ENCODE peak calls at places on chromosomes 4 and X, in six cellular contexts. One of them, this sample, is unnamed.

GRCh38 chr4:138897818-138898226 is 117.8 kb upstream of the NOCT start:
- DNase-seq in lower lobe of right lung: no peak
- DNase-seq in cardiac muscle cell: no peak
- DNase-seq in RWPE1: no peak
- DNase-seq in SK-N-SH: peak
- DNase-seq in esophagus muscularis mucosa: no peak
- DNase-seq in this sample: no peak

GRCh38 chr4:133146574-133147198 is 2.4 kb upstream of the PCDH10 start:
- DNase-seq in cardiac muscle cell: peak
- DNase-seq in esophagus muscularis mucosa: no peak
- DNase-seq in lower lobe of right lung: no peak
- DNase-seq in SK-N-SH: peak
- DNase-seq in RWPE1: no peak
- DNase-seq in this sample: peak

GRCh38 chrX:105745863-105746262 is 76.5 kb upstream of the NRK start:
- DNase-seq in lower lobe of right lung: no peak
- DNase-seq in esophagus muscularis mucosa: no peak
- DNase-seq in cardiac muscle cell: no peak
- DNase-seq in RWPE1: peak
- DNase-seq in SK-N-SH: no peak
- DNase-seq in this sample: no peak

GRCh38 chr4:56229947-56230346 is 157.3 kb downstream of the AASDH start:
- DNase-seq in RWPE1: no peak
- DNase-seq in cardiac muscle cell: no peak
- DNase-seq in esophagus muscularis mucosa: no peak
- DNase-seq in lower lobe of right lung: no peak
- DNase-seq in SK-N-SH: no peak
- DNase-seq in this sample: no peak

GRCh38 chr4:81922271-81922775 is 450.6 kb upstream of the RASGEF1B start:
- DNase-seq in SK-N-SH: no peak
- DNase-seq in RWPE1: no peak
- DNase-seq in cardiac muscle cell: no peak
- DNase-seq in lower lobe of right lung: no peak
- DNase-seq in esophagus muscularis mucosa: no peak
- DNase-seq in this sample: no peak

GRCh38 chr4:158090323-158090722 is 82.5 kb downstream of the GASK1B start:
- DNase-seq in cardiac muscle cell: no peak
- DNase-seq in lower lobe of right lung: no peak
- DNase-seq in esophagus muscularis mucosa: no peak
- DNase-seq in RWPE1: no peak
- DNase-seq in SK-N-SH: no peak
- DNase-seq in this sample: no peak

GRCh38 chr4:75653845-75654503 is 19.2 kb downstream of the G3BP2 start:
- DNase-seq in SK-N-SH: peak
- DNase-seq in lower lobe of right lung: no peak
- DNase-seq in cardiac muscle cell: peak
- DNase-seq in RWPE1: no peak
- DNase-seq in esophagus muscularis mucosa: no peak
- DNase-seq in this sample: no peak

GRCh38 chr4:146212781-146213180 is 1.6 kb upstream of the REELD1 start:
- DNase-seq in RWPE1: no peak
- DNase-seq in SK-N-SH: no peak
- DNase-seq in cardiac muscle cell: no peak
- DNase-seq in esophagus muscularis mucosa: no peak
- DNase-seq in lower lobe of right lung: no peak
- DNase-seq in this sample: no peak

GRCh38 chr4:183284965-183285364 is 35.1 kb downstream of the CLDN22 start:
- DNase-seq in lower lobe of right lung: no peak
- DNase-seq in cardiac muscle cell: no peak
- DNase-seq in esophagus muscularis mucosa: no peak
- DNase-seq in RWPE1: no peak
- DNase-seq in SK-N-SH: no peak
- DNase-seq in this sample: no peak

GRCh38 chr4:105765690-105766407 is 57.3 kb downstream of the GSTCD start:
- DNase-seq in lower lobe of right lung: no peak
- DNase-seq in SK-N-SH: no peak
- DNase-seq in esophagus muscularis mucosa: no peak
- DNase-seq in cardiac muscle cell: no peak
- DNase-seq in RWPE1: peak
- DNase-seq in this sample: no peak

GRCh38 chr4:20839957-20840356 is 139.7 kb downstream of the PACRGL start:
- DNase-seq in esophagus muscularis mucosa: no peak
- DNase-seq in cardiac muscle cell: no peak
- DNase-seq in RWPE1: peak
- DNase-seq in SK-N-SH: no peak
- DNase-seq in lower lobe of right lung: no peak
- DNase-seq in this sample: no peak

GRCh38 chr4:16192631-16193483 is 33.4 kb downstream of the TAPT1 start:
- DNase-seq in SK-N-SH: no peak
- DNase-seq in esophagus muscularis mucosa: no peak
- DNase-seq in RWPE1: no peak
- DNase-seq in cardiac muscle cell: no peak
- DNase-seq in lower lobe of right lung: no peak
- DNase-seq in this sample: no peak

GRCh38 chr4:30720021-30720655 is at the start of gene PCDH7:
- DNase-seq in SK-N-SH: peak
- DNase-seq in RWPE1: peak
- DNase-seq in esophagus muscularis mucosa: no peak
- DNase-seq in cardiac muscle cell: peak
- DNase-seq in lower lobe of right lung: no peak
- DNase-seq in this sample: peak

GRCh38 chr4:1558205-1558604 is 125.9 kb downstream of the FAM53A start:
- DNase-seq in esophagus muscularis mucosa: no peak
- DNase-seq in lower lobe of right lung: no peak
- DNase-seq in RWPE1: no peak
- DNase-seq in SK-N-SH: no peak
- DNase-seq in cardiac muscle cell: no peak
- DNase-seq in this sample: no peak

GRCh38 chr4:38562751-38563198 is 101.2 kb upstream of the KLF3 start:
- DNase-seq in SK-N-SH: peak
- DNase-seq in esophagus muscularis mucosa: peak
- DNase-seq in cardiac muscle cell: no peak
- DNase-seq in RWPE1: peak
- DNase-seq in lower lobe of right lung: no peak
- DNase-seq in this sample: no peak

GRCh38 chrX:118823263-118824172 is at the start of gene ZCCHC12:
- DNase-seq in RWPE1: peak
- DNase-seq in SK-N-SH: peak
- DNase-seq in cardiac muscle cell: peak
- DNase-seq in esophagus muscularis mucosa: no peak
- DNase-seq in lower lobe of right lung: peak
- DNase-seq in this sample: peak

GRCh38 chrX:73581002-73581628 is 18.1 kb downstream of the CHIC1 start:
- DNase-seq in SK-N-SH: no peak
- DNase-seq in cardiac muscle cell: no peak
- DNase-seq in RWPE1: no peak
- DNase-seq in esophagus muscularis mucosa: no peak
- DNase-seq in lower lobe of right lung: no peak
- DNase-seq in this sample: no peak

GRCh38 chr4:105025263-105026017 is 121.2 kb upstream of the TET2 start:
- DNase-seq in cardiac muscle cell: no peak
- DNase-seq in esophagus muscularis mucosa: no peak
- DNase-seq in lower lobe of right lung: no peak
- DNase-seq in RWPE1: no peak
- DNase-seq in SK-N-SH: no peak
- DNase-seq in this sample: no peak

GRCh38 chrX:154047266-154047665 is 27.6 kb upstream of the IRAK1 start:
- DNase-seq in cardiac muscle cell: no peak
- DNase-seq in SK-N-SH: no peak
- DNase-seq in RWPE1: no peak
- DNase-seq in esophagus muscularis mucosa: no peak
- DNase-seq in lower lobe of right lung: no peak
- DNase-seq in this sample: no peak

GRCh38 chr4:28391877-28392276 is 1531.2 kb downstream of the STIM2 start:
- DNase-seq in cardiac muscle cell: no peak
- DNase-seq in RWPE1: no peak
- DNase-seq in lower lobe of right lung: no peak
- DNase-seq in esophagus muscularis mucosa: no peak
- DNase-seq in SK-N-SH: no peak
- DNase-seq in this sample: no peak

GRCh38 chrX:110442631-110443030 is 84.0 kb downstream of the RTL9 start:
- DNase-seq in SK-N-SH: peak
- DNase-seq in esophagus muscularis mucosa: no peak
- DNase-seq in RWPE1: peak
- DNase-seq in lower lobe of right lung: no peak
- DNase-seq in cardiac muscle cell: peak
- DNase-seq in this sample: no peak

GRCh38 chrX:140766024-140766611 is 56.6 kb downstream of the LINC00632 start:
- DNase-seq in lower lobe of right lung: no peak
- DNase-seq in RWPE1: peak
- DNase-seq in cardiac muscle cell: peak
- DNase-seq in esophagus muscularis mucosa: no peak
- DNase-seq in SK-N-SH: peak
- DNase-seq in this sample: peak
- H3K27ac ChIP-seq in lower lobe of right lung: no peak
- H3K27ac ChIP-seq in RWPE1: no peak
- H3K27ac ChIP-seq in cardiac muscle cell: no peak
- H3K27ac ChIP-seq in esophagus muscularis mucosa: no peak
- H3K27ac ChIP-seq in SK-N-SH: no peak
- H3K27ac ChIP-seq in this sample: no peak

DNA sequence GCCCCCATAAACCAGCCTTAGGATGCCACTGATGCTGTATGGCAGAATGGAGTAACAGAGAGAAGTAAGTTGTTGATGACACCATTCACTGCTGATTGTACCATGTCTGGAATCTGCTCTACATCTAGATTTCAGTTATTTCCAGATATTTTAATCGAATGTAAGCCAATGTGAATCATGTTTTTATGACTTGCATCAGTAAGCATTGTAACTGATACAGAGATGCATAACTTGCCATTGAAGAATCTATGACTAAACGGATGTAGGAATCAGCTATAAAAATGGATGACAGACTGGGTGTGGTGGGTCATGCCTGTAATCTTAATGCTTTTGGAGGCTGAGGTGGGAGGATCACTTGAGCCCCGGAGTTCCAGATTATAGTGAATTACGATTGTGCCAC is 161.0 kb upstream of the GATB start:
- DNase-seq in cardiac muscle cell: no peak
- DNase-seq in SK-N-SH: no peak
- DNase-seq in lower lobe of right lung: no peak
- DNase-seq in esophagus muscularis mucosa: peak
- DNase-seq in RWPE1: peak
- DNase-seq in this sample: no peak
- H3K27ac ChIP-seq in cardiac muscle cell: no peak
- H3K27ac ChIP-seq in SK-N-SH: no peak
- H3K27ac ChIP-seq in lower lobe of right lung: no peak
- H3K27ac ChIP-seq in esophagus muscularis mucosa: no peak
- H3K27ac ChIP-seq in RWPE1: no peak
- H3K27ac ChIP-seq in this sample: no peak

DNA sequence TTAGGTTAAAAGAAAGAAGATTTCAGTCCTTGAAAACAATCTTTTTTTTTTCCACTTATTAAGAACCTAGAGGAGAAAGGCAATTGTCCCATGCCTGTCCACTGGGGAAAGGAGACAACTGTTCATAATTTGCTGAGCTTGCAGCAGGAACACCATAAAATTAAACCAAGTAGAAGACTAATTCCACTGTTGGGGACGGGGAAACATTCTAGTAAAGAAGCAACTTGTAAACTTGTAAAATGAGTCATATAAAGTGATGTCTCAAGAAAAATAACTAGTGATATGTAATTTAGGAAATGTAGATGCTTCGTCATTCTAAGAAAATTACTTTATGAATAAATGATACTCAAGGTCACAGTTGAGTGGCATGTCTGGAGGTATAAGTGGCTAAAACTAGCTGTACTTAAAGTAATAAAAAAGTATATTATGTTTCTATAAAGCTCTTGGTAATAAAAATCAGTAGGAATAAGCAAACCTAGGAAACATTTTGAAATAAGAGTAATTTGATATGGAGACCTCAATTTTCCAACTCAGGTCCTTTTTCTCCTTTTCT is 121.2 kb upstream of the MID1 start:
- DNase-seq in SK-N-SH: no peak
- DNase-seq in lower lobe of right lung: no peak
- DNase-seq in RWPE1: no peak
- DNase-seq in cardiac muscle cell: no peak
- DNase-seq in esophagus muscularis mucosa: no peak
- DNase-seq in this sample: no peak
- H3K27ac ChIP-seq in SK-N-SH: peak
- H3K27ac ChIP-seq in lower lobe of right lung: no peak
- H3K27ac ChIP-seq in RWPE1: no peak
- H3K27ac ChIP-seq in cardiac muscle cell: no peak
- H3K27ac ChIP-seq in esophagus muscularis mucosa: no peak
- H3K27ac ChIP-seq in this sample: no peak

GRCh38 chr4:40960926-40961325 is 211.2 kb downstream of the NSUN7 start:
- DNase-seq in esophagus muscularis mucosa: no peak
- DNase-seq in RWPE1: no peak
- DNase-seq in SK-N-SH: no peak
- DNase-seq in cardiac muscle cell: no peak
- DNase-seq in lower lobe of right lung: no peak
- DNase-seq in this sample: no peak
- H3K27ac ChIP-seq in esophagus muscularis mucosa: no peak
- H3K27ac ChIP-seq in RWPE1: no peak
- H3K27ac ChIP-seq in SK-N-SH: no peak
- H3K27ac ChIP-seq in cardiac muscle cell: no peak
- H3K27ac ChIP-seq in lower lobe of right lung: no peak
- H3K27ac ChIP-seq in this sample: no peak

DNA sequence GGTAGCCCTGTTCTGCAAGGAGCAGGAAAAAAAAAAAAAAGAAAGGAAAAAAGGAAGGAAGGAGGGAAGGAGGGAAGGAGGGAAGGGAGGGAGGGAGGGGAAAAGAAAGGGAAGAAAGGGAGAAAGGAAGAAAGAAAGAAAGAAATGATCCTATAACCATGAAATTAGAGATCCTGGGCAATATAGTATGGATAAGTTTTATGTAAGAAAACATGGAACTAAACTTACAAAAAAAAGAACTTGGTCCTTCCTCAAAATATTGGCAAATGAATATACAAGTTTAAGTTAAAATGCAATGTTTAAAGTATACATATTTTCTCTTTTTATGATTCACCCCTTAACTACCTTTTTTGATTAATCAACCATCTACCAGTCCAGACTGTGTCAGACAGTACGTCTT is 18.9 kb downstream of the BBS7 start:
- DNase-seq in cardiac muscle cell: no peak
- DNase-seq in lower lobe of right lung: no peak
- DNase-seq in SK-N-SH: no peak
- DNase-seq in esophagus muscularis mucosa: no peak
- DNase-seq in RWPE1: no peak
- DNase-seq in this sample: no peak
- H3K27ac ChIP-seq in cardiac muscle cell: no peak
- H3K27ac ChIP-seq in lower lobe of right lung: no peak
- H3K27ac ChIP-seq in SK-N-SH: no peak
- H3K27ac ChIP-seq in esophagus muscularis mucosa: no peak
- H3K27ac ChIP-seq in RWPE1: no peak
- H3K27ac ChIP-seq in this sample: no peak

GRCh38 chr4:140688711-140689598 is 67.2 kb downstream of the TBC1D9 start:
- DNase-seq in RWPE1: no peak
- DNase-seq in esophagus muscularis mucosa: peak
- DNase-seq in lower lobe of right lung: no peak
- DNase-seq in cardiac muscle cell: no peak
- DNase-seq in SK-N-SH: peak
- DNase-seq in this sample: no peak
- H3K27ac ChIP-seq in RWPE1: no peak
- H3K27ac ChIP-seq in esophagus muscularis mucosa: no peak
- H3K27ac ChIP-seq in lower lobe of right lung: no peak
- H3K27ac ChIP-seq in cardiac muscle cell: no peak
- H3K27ac ChIP-seq in SK-N-SH: peak
- H3K27ac ChIP-seq in this sample: no peak

DNA sequence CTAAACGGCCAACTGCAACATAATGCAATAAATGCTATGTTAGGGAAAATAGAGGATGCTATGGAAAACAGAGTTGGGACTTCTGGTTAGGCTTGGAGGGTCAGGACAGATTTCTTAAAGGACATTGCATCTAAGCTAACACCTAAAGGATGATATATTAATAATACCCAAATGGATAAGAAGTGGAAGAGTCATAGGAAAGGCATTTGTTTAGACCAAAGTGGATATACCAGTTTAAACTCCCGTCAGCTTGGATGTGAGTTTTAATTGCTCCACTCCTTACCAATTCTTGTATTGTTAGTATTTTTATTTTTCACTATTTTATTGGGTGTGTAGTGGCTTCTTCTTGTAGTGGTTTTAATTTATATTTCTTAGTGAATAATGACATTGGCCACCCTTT is 93.9 kb downstream of the PTPN13 start:
- DNase-seq in SK-N-SH: no peak
- DNase-seq in esophagus muscularis mucosa: no peak
- DNase-seq in lower lobe of right lung: no peak
- DNase-seq in RWPE1: peak
- DNase-seq in cardiac muscle cell: no peak
- DNase-seq in this sample: no peak
- H3K27ac ChIP-seq in SK-N-SH: no peak
- H3K27ac ChIP-seq in esophagus muscularis mucosa: no peak
- H3K27ac ChIP-seq in lower lobe of right lung: no peak
- H3K27ac ChIP-seq in RWPE1: no peak
- H3K27ac ChIP-seq in cardiac muscle cell: no peak
- H3K27ac ChIP-seq in this sample: no peak